ENCODE peak calls at places on chromosomes 13 and 19, in four cellular contexts. One of them, this sample, is unnamed.

GRCh38 chr19:43774103-43774939 is 6.5 kb downstream of the KCNN4 start:
- DNase-seq in colonic mucosa: peak; percentile 83
- DNase-seq in MCF 10A: no peak
- DNase-seq in osteocyte: no peak
- DNase-seq in this sample: peak; percentile 82

GRCh38 chr13:73306688-73307087 is 247.9 kb downstream of the KLF5 start:
- DNase-seq in colonic mucosa: no peak
- DNase-seq in osteocyte: no peak
- DNase-seq in MCF 10A: no peak
- DNase-seq in this sample: no peak

GRCh38 chr13:81540777-81541176 is 1199.9 kb upstream of the SPRY2 start:
- DNase-seq in osteocyte: no peak
- DNase-seq in MCF 10A: peak; percentile 28
- DNase-seq in colonic mucosa: no peak
- DNase-seq in this sample: no peak

GRCh38 chr13:26037302-26037701 is 14.5 kb downstream of the SHISA2 start:
- DNase-seq in MCF 10A: peak; percentile 49
- DNase-seq in osteocyte: peak; percentile 82
- DNase-seq in colonic mucosa: peak; percentile 20
- DNase-seq in this sample: no peak

GRCh38 chr13:31200636-31200970 is 828 bp downstream of the B3GLCT start:
- DNase-seq in osteocyte: peak; percentile 88
- DNase-seq in colonic mucosa: peak; percentile 54
- DNase-seq in MCF 10A: no peak
- DNase-seq in this sample: peak; percentile 77

GRCh38 chr19:19871932-19872331 is 6.2 kb downstream of the ZNF253 start:
- DNase-seq in colonic mucosa: no peak
- DNase-seq in MCF 10A: no peak
- DNase-seq in osteocyte: no peak
- DNase-seq in this sample: no peak

GRCh38 chr19:54190942-54191670 is at the start of gene TSEN34:
- DNase-seq in MCF 10A: peak; percentile 87
- DNase-seq in colonic mucosa: peak; percentile 88
- DNase-seq in osteocyte: peak; percentile 95
- DNase-seq in this sample: peak; percentile 93

GRCh38 chr19:5312058-5312457 is 28.6 kb downstream of the PTPRS start:
- DNase-seq in colonic mucosa: no peak
- DNase-seq in osteocyte: no peak
- DNase-seq in MCF 10A: no peak
- DNase-seq in this sample: no peak

GRCh38 chr13:97967948-97968347 is 14.5 kb downstream of the IPO5 start:
- DNase-seq in osteocyte: no peak
- DNase-seq in MCF 10A: no peak
- DNase-seq in colonic mucosa: no peak
- DNase-seq in this sample: no peak

GRCh38 chr13:23588576-23589141 is 18.4 kb downstream of the TNFRSF19 start:
- DNase-seq in MCF 10A: no peak
- DNase-seq in osteocyte: no peak
- DNase-seq in colonic mucosa: no peak
- DNase-seq in this sample: no peak

GRCh38 chr13:78372581-78372980 is 230.8 kb downstream of the POU4F1 start:
- DNase-seq in osteocyte: no peak
- DNase-seq in colonic mucosa: no peak
- DNase-seq in MCF 10A: no peak
- DNase-seq in this sample: no peak

GRCh38 chr13:27353166-27353583 is 71.2 kb upstream of the GTF3A start:
- DNase-seq in colonic mucosa: no peak
- DNase-seq in MCF 10A: no peak
- DNase-seq in osteocyte: no peak
- DNase-seq in this sample: no peak

GRCh38 chr19:5430237-5430636 is 25.0 kb upstream of the ZNRF4 start:
- DNase-seq in colonic mucosa: no peak
- DNase-seq in osteocyte: no peak
- DNase-seq in MCF 10A: no peak
- DNase-seq in this sample: no peak

GRCh38 chr19:19744641-19745040 is 11.7 kb upstream of the ZNF14 start:
- DNase-seq in MCF 10A: no peak
- DNase-seq in colonic mucosa: no peak
- DNase-seq in osteocyte: no peak
- DNase-seq in this sample: no peak

GRCh38 chr13:33509642-33510229 is 224.2 kb upstream of the STARD13 start:
- DNase-seq in MCF 10A: no peak
- DNase-seq in osteocyte: no peak
- DNase-seq in colonic mucosa: peak; percentile 43
- DNase-seq in this sample: no peak

GRCh38 chr13:102724923-102725322 is 30.1 kb upstream of the METTL21C start:
- DNase-seq in colonic mucosa: no peak
- DNase-seq in osteocyte: no peak
- DNase-seq in MCF 10A: peak; percentile 92
- DNase-seq in this sample: no peak
- TF ChIP-seq CTCF in colonic mucosa: no peak
- TF ChIP-seq CTCF in osteocyte: peak; percentile 75
- TF ChIP-seq CTCF in MCF 10A: peak; percentile 72
- TF ChIP-seq CTCF in this sample: no peak

DNA sequence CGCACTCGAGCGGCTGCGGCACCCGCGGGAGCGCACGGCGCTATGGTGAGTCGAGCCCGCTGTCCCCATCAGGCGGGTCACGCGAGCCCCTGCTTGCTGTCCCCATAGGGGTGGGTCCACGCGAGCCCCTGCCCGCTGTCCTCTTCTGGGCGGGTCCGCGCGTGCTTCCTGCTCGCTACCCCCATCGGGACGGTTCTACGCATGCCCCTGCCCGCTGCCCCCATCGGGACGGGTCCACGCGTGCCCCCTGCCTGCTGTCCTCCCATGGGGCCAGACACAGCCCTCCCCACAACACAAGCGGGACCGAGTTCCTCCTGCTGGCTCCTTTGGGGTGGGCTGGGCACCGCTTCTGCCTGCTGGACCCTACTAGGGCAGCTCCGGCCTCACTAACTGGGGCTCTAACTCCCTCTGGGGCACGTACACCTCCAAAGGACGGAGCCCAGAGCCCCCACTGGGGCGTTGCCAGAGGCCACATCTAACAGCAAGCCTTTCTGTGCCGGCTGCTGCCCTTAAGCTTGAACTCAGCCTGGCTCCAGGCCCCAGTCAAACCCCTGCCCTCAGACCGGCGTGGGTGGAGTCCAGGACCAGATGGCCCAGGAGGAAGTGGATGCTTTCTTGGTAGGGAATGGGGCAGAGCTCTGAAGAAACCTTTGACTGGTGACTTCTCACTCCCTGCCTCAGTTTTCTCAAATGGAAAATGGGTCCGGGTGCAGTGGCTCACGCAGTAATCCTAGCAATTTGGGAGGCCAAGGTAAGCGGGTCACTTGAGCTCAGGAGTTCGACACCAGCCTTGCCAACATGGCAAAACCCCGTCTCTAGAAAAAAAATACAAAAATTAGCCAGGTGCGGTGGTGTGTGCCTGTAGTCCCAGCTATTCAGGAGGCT is 722 bp downstream of the COLGALT1 start:
- DNase-seq in MCF 10A: peak; percentile 67
- DNase-seq in colonic mucosa: peak; percentile 82
- DNase-seq in osteocyte: no peak
- DNase-seq in this sample: no peak
- TF ChIP-seq CTCF in MCF 10A: no peak
- TF ChIP-seq CTCF in colonic mucosa: no peak
- TF ChIP-seq CTCF in osteocyte: no peak
- TF ChIP-seq CTCF in this sample: peak; percentile 12

DNA sequence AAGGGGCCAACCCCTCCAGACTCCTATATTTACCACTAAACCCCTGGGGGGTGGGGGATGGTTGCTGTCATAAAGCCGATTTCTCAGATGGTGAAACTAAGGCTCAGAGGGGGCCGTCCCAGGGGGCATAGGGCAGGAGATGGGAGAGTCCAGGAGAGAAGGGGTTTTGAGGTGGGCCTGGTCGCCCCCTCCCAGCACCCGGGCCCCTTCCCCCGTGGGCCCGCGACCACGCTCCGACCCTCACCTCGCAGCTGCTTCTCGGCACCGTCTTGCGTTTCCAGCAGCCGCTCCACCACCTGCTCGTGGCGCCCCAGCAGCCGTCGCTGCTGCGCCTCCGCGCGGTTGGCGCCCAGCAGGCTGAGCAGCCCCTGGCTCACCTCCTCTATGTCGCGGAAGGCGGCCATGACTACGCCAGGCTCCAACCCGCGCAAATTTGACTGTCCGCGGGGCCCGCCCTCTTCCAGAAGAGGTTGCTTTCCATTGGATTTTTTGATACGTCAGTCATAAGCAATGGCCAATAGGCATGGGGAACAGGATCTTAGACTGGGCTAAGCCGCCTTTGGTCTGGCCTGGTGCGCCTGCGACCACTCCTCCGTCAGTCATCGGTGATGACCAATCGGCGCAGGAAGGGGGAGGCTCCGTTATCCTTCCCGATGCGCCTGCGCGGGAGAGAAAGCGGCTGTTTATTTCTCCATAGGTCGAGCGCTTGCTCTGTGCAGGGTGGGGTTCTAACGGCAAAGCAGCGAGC is at the start of gene SPC24:
- DNase-seq in colonic mucosa: peak; percentile 96
- DNase-seq in osteocyte: peak; percentile 99
- DNase-seq in MCF 10A: peak; percentile 99
- DNase-seq in this sample: peak; percentile 96
- TF ChIP-seq CTCF in colonic mucosa: no peak
- TF ChIP-seq CTCF in osteocyte: no peak
- TF ChIP-seq CTCF in MCF 10A: no peak
- TF ChIP-seq CTCF in this sample: no peak

DNA sequence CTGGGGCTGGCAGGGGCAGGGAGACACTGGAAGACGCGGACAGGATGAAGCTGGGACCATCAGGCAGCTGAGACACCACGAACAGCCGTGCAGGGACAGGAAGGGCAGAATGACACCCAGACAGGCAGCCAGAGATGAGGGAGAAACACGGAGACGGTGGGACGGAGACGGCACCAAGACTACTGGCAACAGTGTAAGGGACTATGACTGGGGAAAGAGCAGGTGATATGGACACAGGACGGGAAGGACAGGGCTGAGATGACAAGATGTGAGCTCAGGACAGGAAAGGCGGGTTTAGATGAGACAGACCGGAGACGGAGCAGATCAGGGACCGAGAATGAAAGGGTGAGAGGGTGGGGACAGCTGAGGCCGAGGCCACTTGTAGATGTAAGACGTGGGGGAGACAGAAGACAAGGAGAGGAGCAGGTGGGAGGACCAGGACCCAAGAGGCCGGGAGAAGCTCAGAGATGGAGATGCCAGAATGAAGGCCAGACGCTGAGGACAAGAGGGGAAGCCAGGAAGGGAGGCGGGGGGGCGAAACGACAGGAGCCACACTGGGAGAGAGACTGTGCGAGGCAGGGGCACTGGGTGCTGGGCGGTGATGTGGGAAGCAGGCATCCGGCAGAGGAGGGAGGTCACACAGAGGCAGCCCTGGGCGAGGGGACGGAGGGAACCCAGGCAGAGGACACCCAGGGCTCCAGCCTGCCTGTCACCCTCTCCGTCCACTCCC is 17.5 kb upstream of the EHD2 start:
- DNase-seq in MCF 10A: no peak
- DNase-seq in osteocyte: no peak
- DNase-seq in colonic mucosa: no peak
- DNase-seq in this sample: no peak
- TF ChIP-seq CTCF in MCF 10A: no peak
- TF ChIP-seq CTCF in osteocyte: no peak
- TF ChIP-seq CTCF in colonic mucosa: no peak
- TF ChIP-seq CTCF in this sample: no peak

GRCh38 chr19:7868671-7869452 is 5.3 kb downstream of the PRR36 start:
- DNase-seq in osteocyte: peak; percentile 93
- DNase-seq in colonic mucosa: peak; percentile 87
- DNase-seq in MCF 10A: peak; percentile 91
- DNase-seq in this sample: no peak
- TF ChIP-seq CTCF in osteocyte: peak; percentile 90
- TF ChIP-seq CTCF in colonic mucosa: peak; percentile 80
- TF ChIP-seq CTCF in MCF 10A: peak; percentile 68
- TF ChIP-seq CTCF in this sample: peak; percentile 88

DNA sequence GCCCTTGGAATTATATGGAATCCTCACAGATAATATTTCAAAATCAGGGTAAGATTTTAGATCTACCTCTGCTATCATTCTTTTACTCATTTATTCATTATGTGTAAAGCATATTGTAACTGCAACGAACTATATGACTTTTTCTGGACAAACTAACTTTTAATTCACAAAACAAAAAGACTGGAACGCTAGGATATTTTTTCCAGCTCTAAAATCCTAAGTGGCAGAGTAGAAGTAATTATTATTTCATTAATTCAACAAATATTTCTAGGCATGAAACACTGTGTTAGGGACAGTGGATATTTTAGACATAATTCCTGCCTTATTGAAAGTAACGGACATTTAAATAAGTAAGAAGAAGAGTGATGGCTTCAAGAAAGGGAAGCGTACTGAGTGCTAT is 26.9 kb upstream of the SOX21 start:
- DNase-seq in colonic mucosa: no peak
- DNase-seq in MCF 10A: no peak
- DNase-seq in osteocyte: no peak
- DNase-seq in this sample: no peak
- TF ChIP-seq CTCF in colonic mucosa: no peak
- TF ChIP-seq CTCF in MCF 10A: no peak
- TF ChIP-seq CTCF in osteocyte: no peak
- TF ChIP-seq CTCF in this sample: no peak

DNA sequence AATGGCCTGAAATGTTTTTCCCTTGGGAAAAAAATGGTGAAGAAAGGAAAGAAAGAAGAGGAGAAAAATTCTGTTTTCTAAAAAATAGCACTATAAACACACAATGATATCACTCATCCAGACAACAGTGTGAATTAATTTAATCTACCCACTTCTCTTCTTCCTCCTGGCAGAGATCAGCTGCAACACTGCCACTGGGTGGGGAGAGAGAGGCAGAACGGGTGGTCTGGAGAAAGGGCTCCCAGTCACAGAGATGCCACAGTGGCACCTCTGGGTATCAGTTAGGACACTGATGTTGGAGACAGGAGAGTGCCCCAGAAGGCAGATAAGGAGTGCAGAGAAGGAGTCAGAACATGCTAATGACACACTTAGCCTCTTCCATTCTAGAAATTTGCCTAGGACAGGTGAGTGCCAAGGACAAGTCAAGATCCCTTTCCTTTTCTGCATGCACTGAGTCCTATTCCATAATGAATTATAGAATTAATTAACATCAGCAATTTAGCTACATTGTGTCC is 168.6 kb downstream of the SUCLA2 start:
- DNase-seq in colonic mucosa: no peak
- DNase-seq in osteocyte: no peak
- DNase-seq in MCF 10A: no peak
- DNase-seq in this sample: no peak
- TF ChIP-seq CTCF in colonic mucosa: no peak
- TF ChIP-seq CTCF in osteocyte: no peak
- TF ChIP-seq CTCF in MCF 10A: no peak
- TF ChIP-seq CTCF in this sample: no peak

GRCh38 chr19:52691215-52691610 is 43.6 kb downstream of the ZNF611 start:
- DNase-seq in MCF 10A: no peak
- DNase-seq in colonic mucosa: no peak
- DNase-seq in osteocyte: no peak
- DNase-seq in this sample: no peak

GRCh38 chr19:52691737-52692136 is 43.1 kb downstream of the ZNF611 start:
- DNase-seq in colonic mucosa: no peak
- DNase-seq in MCF 10A: no peak
- DNase-seq in osteocyte: no peak
- DNase-seq in this sample: no peak

GRCh38 chr19:52694921-52695320 is 39.9 kb downstream of the ZNF611 start:
- DNase-seq in colonic mucosa: no peak
- DNase-seq in MCF 10A: peak; percentile 10
- DNase-seq in osteocyte: no peak
- DNase-seq in this sample: no peak

GRCh38 chr19:52690395-52691214 is 44.2 kb downstream of the ZNF611 start:
- DNase-seq in colonic mucosa: peak; percentile 97
- DNase-seq in osteocyte: peak; percentile 97
- DNase-seq in MCF 10A: peak; percentile 97
- DNase-seq in this sample: peak; percentile 93

GRCh38 chr19:52692431-52693008 is 42.3 kb downstream of the ZNF611 start:
- DNase-seq in colonic mucosa: no peak
- DNase-seq in MCF 10A: no peak
- DNase-seq in osteocyte: no peak
- DNase-seq in this sample: no peak
- TF ChIP-seq CTCF in colonic mucosa: no peak
- TF ChIP-seq CTCF in MCF 10A: no peak
- TF ChIP-seq CTCF in osteocyte: no peak
- TF ChIP-seq CTCF in this sample: no peak